ENCODE peak calls at places on chromosome 6, in five cellular contexts. F is A549; W is CD8-positive, alpha-beta memory T cell; S is epithelial cell of esophagus; Z is CD8-positive, alpha-beta T cell. O is an unnamed sample.

GRCh38 chr6:23212398-23212797 is 643.0 kb downstream of the HDGFL1 start:
- DNase-seq in F (no peak), W (no peak), S (no peak), Z (no peak), O (no peak)

GRCh38 chr6:90338409-90338808 is 41.8 kb upstream of the BACH2 start:
- DNase-seq in F (no peak), W (no peak), S (peak; percentile 80), Z (no peak), O (no peak)

GRCh38 chr6:112710710-112711109 is 363.6 kb downstream of the RFPL4B start:
- DNase-seq in F (no peak), W (no peak), S (peak; percentile 61), Z (no peak), O (no peak)

GRCh38 chr6:41719796-41720620 is 15.4 kb downstream of the TFEB start:
- DNase-seq in F (no peak), W (no peak), S (no peak), Z (no peak), O (no peak)

GRCh38 chr6:169669889-169670288 is 31.9 kb downstream of the WDR27 start:
- DNase-seq in F (no peak), W (no peak), S (no peak), Z (no peak), O (no peak)

GRCh38 chr6:157715766-157716171 is 107.3 kb upstream of the SNX9 start:
- DNase-seq in F (no peak), W (no peak), S (peak; percentile 69), Z (no peak), O (no peak)

GRCh38 chr6:144283781-144284473 is 1.2 kb upstream of the UTRN start:
- DNase-seq in F (no peak), W (no peak), S (peak; percentile 14), Z (no peak), O (no peak)

GRCh38 chr6:156984178-156984738 is 207.1 kb downstream of the ARID1B start:
- DNase-seq in F (no peak), W (no peak), S (peak; percentile 9), Z (no peak), O (no peak)

GRCh38 chr6:166618251-166618650 is 8.8 kb downstream of the RPS6KA2 start:
- DNase-seq in F (no peak), W (no peak), S (no peak), Z (no peak), O (no peak)

GRCh38 chr6:15485875-15486274 is 177.0 kb downstream of the DTNBP1 start:
- DNase-seq in F (no peak), W (no peak), S (peak; percentile 67), Z (no peak), O (no peak)

GRCh38 chr6:75842191-75842590 is 93.2 kb downstream of the MYO6 start:
- DNase-seq in F (no peak), W (no peak), S (no peak), Z (no peak), O (no peak)

GRCh38 chr6:21070620-21071019 is 522.9 kb upstream of the SOX4 start:
- DNase-seq in F (no peak), W (no peak), S (no peak), Z (no peak), O (no peak)

GRCh38 chr6:97215157-97215769 is 67.8 kb downstream of the MMS22L start:
- DNase-seq in F (peak; percentile 26), W (no peak), S (peak; percentile 62), Z (no peak), O (no peak)

GRCh38 chr6:133746417-133746770 is 142.5 kb upstream of the TCF21 start:
- DNase-seq in F (no peak), W (no peak), S (no peak), Z (no peak), O (no peak)